ENCODE peak calls at places on chromosome 4, in five cellular contexts. L is fibroblast of lung, F is hepatocyte, S is DND-41, D is PC-3. W is an unnamed sample.

GRCh38 chr4:40316333-40316781 is 18.8 kb upstream of the CHRNA9 start:
- DNase-seq in L (peak), F (peak), S (no peak), D (peak), W (peak)

GRCh38 chr4:134762053-134762452 is 560.5 kb upstream of the PABPC4L start:
- DNase-seq in L (no peak), F (no peak), S (no peak), D (no peak), W (no peak)

GRCh38 chr4:182354106-182354505 is 110.9 kb downstream of the TENM3 start:
- DNase-seq in L (no peak), F (no peak), S (no peak), D (no peak), W (no peak)

GRCh38 chr4:87707279-87707918 is 57.3 kb downstream of the DMP1 start:
- DNase-seq in L (no peak), F (no peak), S (no peak), D (no peak), W (no peak)

GRCh38 chr4:151484396-151485102 is 75.6 kb downstream of the FHIP1A start:
- DNase-seq in L (peak), F (peak), S (no peak), D (peak), W (peak)

GRCh38 chr4:181272427-181272826 is 970.8 kb upstream of the TENM3 start:
- DNase-seq in L (no peak), F (no peak), S (no peak), D (no peak), W (no peak)

GRCh38 chr4:164779811-164780216 is 25.9 kb downstream of the SMIM31 start:
- DNase-seq in L (peak), F (peak), S (peak), D (peak), W (peak)

GRCh38 chr4:55925235-55925634 is 23.5 kb upstream of the CEP135 start:
- DNase-seq in L (peak), F (no peak), S (no peak), D (no peak), W (no peak)

GRCh38 chr4:174318829-174319764 is 35.4 kb downstream of the CEP44 start:
- DNase-seq in L (peak), F (peak), S (no peak), D (peak), W (no peak)

GRCh38 chr4:143186634-143187033 is 1.9 kb downstream of the USP38 start:
- DNase-seq in L (peak), F (peak), S (no peak), D (peak), W (no peak)

GRCh38 chr4:24643774-24644520 is 59.6 kb upstream of the DHX15 start:
- DNase-seq in L (no peak), F (no peak), S (no peak), D (peak), W (no peak)

DNA sequence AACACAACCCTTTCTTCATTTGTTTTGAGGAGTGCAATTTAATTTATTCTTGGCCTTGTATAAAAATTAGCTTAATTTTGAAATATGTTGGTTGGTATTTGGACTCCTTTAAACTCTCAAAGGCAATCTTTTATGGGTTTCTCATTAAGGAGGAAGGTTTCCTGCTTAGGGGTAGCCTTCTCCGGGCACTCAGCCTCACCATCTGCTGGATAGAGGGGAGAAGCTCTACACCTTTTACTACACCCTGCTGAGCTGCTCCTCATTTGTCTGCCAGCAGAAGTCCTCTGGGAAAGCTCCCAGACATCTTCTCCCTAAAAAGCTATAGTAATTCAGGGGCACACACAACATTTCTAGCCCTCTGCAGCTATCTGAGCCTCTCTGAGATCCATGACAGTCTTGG is 179.1 kb downstream of the SOWAHB start:
- DNase-seq in L (no peak), F (no peak), S (no peak), D (no peak), W (no peak)
- TF ChIP-seq CTCF in L (no peak), F (no peak), S (no peak), D (no peak), W (no peak)

GRCh38 chr4:121686265-121686664 is 10.5 kb downstream of the ANXA5 start:
- DNase-seq in L (no peak), F (no peak), S (no peak), D (peak), W (no peak)
- H2AFZ ChIP-seq in L (no peak), F (no peak), S (no peak), D (no peak), W (no peak)

GRCh38 chr4:111630705-111631104 is 514.5 kb upstream of the FAM241A start:
- DNase-seq in L (peak), F (peak), S (no peak), D (peak), W (no peak)
- TF ChIP-seq CTCF in L (peak), F (peak), S (peak), D (peak), W (peak)

GRCh38 chr4:172983014-172983413 is 185.6 kb upstream of the GALNT7 start:
- DNase-seq in L (peak), F (no peak), S (no peak), D (no peak), W (no peak)

GRCh38 chr4:172982151-172982590 is 186.4 kb upstream of the GALNT7 start:
- DNase-seq in L (peak), F (no peak), S (no peak), D (peak), W (peak)

GRCh38 chr4:172986114-172986513 is 182.5 kb upstream of the GALNT7 start:
- DNase-seq in L (no peak), F (no peak), S (no peak), D (no peak), W (no peak)

GRCh38 chr4:172989984-172990711 is 178.5 kb upstream of the GALNT7 start:
- DNase-seq in L (no peak), F (no peak), S (no peak), D (no peak), W (no peak)

DNA sequence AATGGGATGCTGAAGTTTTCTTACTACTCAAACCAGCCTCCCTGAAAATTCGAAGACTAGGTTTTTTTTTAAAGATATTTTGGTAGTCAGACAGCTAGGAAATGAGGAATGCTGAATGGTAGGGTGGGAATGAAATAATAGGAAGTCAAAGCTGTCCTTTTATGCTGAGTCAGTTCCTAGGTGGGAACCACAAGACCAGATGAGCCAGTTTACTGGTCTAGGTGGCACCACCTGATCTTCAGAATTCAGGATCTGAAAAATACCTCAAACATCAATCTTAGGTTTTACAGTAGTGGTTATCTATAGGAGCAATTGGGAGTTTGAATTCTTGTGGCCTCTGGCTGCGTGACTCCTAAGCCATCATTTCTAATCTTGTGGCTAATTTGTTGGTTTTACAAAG is 183.1 kb upstream of the GALNT7 start:
- DNase-seq in L (peak), F (no peak), S (no peak), D (peak), W (peak)
- H2AFZ ChIP-seq in L (no peak), F (no peak), S (no peak), D (no peak), W (no peak)

W was measured in PC-9.